ENCODE peak calls at places on chromosome 12, in five cellular contexts. J is occipital lobe, E is BJ, M is A549, S is gastrocnemius medialis. D is an unnamed sample.

GRCh38 chr12:120381752-120382419 is 12.9 kb upstream of the MSI1 start:
- DNase-seq in J (no peak), E (no peak), M (no peak), S (no peak), D (no peak)

GRCh38 chr12:115155665-115156645 is 472.0 kb upstream of the TBX3 start:
- DNase-seq in J (no peak), E (peak), M (peak), S (no peak), D (no peak)

GRCh38 chr12:75666980-75667359 is 155.6 kb upstream of the KRR1 start:
- DNase-seq in J (peak), E (peak), M (no peak), S (no peak), D (no peak)

GRCh38 chr12:10690906-10691305 is 17.1 kb upstream of the STYK1 start:
- DNase-seq in J (no peak), E (no peak), M (no peak), S (no peak), D (no peak)

GRCh38 chr12:64186789-64187188 is 35.3 kb downstream of the KICS2 start:
- DNase-seq in J (no peak), E (no peak), M (peak), S (no peak), D (no peak)

GRCh38 chr12:109753959-109754358 is 40.3 kb downstream of the FAM222A start:
- DNase-seq in J (no peak), E (no peak), M (no peak), S (no peak), D (no peak)

GRCh38 chr12:575948-576612 is 87.2 kb downstream of the NINJ2 start:
- DNase-seq in J (peak), E (no peak), M (peak), S (peak), D (peak)

GRCh38 chr12:130677957-130678558 is 38.0 kb downstream of the RIMBP2 start:
- DNase-seq in J (no peak), E (no peak), M (no peak), S (no peak), D (no peak)

GRCh38 chr12:15732341-15733061 is 56.7 kb downstream of the EPS8 start:
- DNase-seq in J (no peak), E (no peak), M (no peak), S (no peak), D (no peak)

GRCh38 chr12:94056419-94057158 is 91.8 kb upstream of the PLXNC1 start:
- DNase-seq in J (no peak), E (no peak), M (no peak), S (no peak), D (no peak)

GRCh38 chr12:13173537-13173936 is 23.0 kb upstream of the EMP1 start:
- DNase-seq in J (peak), E (peak), M (no peak), S (peak), D (peak)

GRCh38 chr12:120997448-120997847 is 18.8 kb downstream of the C12orf43 start:
- DNase-seq in J (no peak), E (no peak), M (no peak), S (no peak), D (no peak)

GRCh38 chr12:47082963-47083621 is 3.3 kb upstream of the AMIGO2 start:
- DNase-seq in J (no peak), E (peak), M (no peak), S (no peak), D (no peak)

GRCh38 chr12:93790472-93791152 is 113.4 kb downstream of the CRADD start:
- DNase-seq in J (no peak), E (no peak), M (peak), S (no peak), D (no peak)

GRCh38 chr12:128694445-128694844 is 129.3 kb downstream of the SLC15A4 start:
- DNase-seq in J (no peak), E (no peak), M (no peak), S (no peak), D (no peak)

GRCh38 chr12:38399711-38400205 is 83.2 kb downstream of the ALG10B start:
- DNase-seq in J (no peak), E (no peak), M (no peak), S (no peak), D (no peak)

GRCh38 chr12:53267309-53268008 is 640 bp upstream of the ESPL1 start:
- DNase-seq in J (no peak), E (no peak), M (no peak), S (no peak), D (peak)

GRCh38 chr12:209246-209645 is 4.7 kb downstream of the SLC6A12 start:
- DNase-seq in J (no peak), E (no peak), M (no peak), S (no peak), D (no peak)

GRCh38 chr12:27975222-27976136 is 2.9 kb upstream of the PTHLH start:
- DNase-seq in J (no peak), E (no peak), M (no peak), S (no peak), D (no peak)

GRCh38 chr12:47216150-47216677 is 136.5 kb upstream of the AMIGO2 start:
- DNase-seq in J (no peak), E (no peak), M (no peak), S (peak), D (peak)

GRCh38 chr12:105386431-105386830 is 55.9 kb downstream of the C12orf75 start:
- DNase-seq in J (no peak), E (no peak), M (no peak), S (no peak), D (no peak)

GRCh38 chr12:8692573-8692972 is 5.2 kb upstream of the RIMKLB start:
- DNase-seq in J (peak), E (no peak), M (no peak), S (no peak), D (no peak)

GRCh38 chr12:69007166-69007857 is 74.3 kb upstream of the CPM start:
- DNase-seq in J (peak), E (peak), M (no peak), S (no peak), D (no peak)

GRCh38 chr12:96141216-96141944 is 52.8 kb upstream of the ELK3 start:
- DNase-seq in J (no peak), E (no peak), M (no peak), S (no peak), D (no peak)

GRCh38 chr12:93387780-93388179 is 10.1 kb downstream of the NUDT4 start:
- DNase-seq in J (no peak), E (no peak), M (no peak), S (no peak), D (no peak)

GRCh38 chr12:38919191-38919590 is 13.8 kb upstream of the CPNE8 start:
- DNase-seq in J (no peak), E (no peak), M (no peak), S (no peak), D (no peak)

GRCh38 chr12:46442723-46443122 is 70.2 kb upstream of the SLC38A2 start:
- DNase-seq in J (no peak), E (no peak), M (no peak), S (no peak), D (no peak)

GRCh38 chr12:15875863-15876262 is 6.3 kb upstream of the STRAP start:
- DNase-seq in J (no peak), E (no peak), M (no peak), S (no peak), D (no peak)

GRCh38 chr12:84825149-84825548 is 87.5 kb downstream of the SLC6A15 start:
- DNase-seq in J (no peak), E (no peak), M (no peak), S (no peak), D (no peak)

GRCh38 chr12:2613674-2614073 is 181.1 kb upstream of the FKBP4 start:
- DNase-seq in J (peak), E (peak), M (peak), S (no peak), D (no peak)

GRCh38 chr12:71686658-71687025 is 760 bp downstream of the TMEM19 start:
- DNase-seq in J (no peak), E (no peak), M (no peak), S (no peak), D (no peak)

GRCh38 chr12:77575376-77575775 is 255.3 kb upstream of the NAV3 start:
- DNase-seq in J (no peak), E (no peak), M (no peak), S (no peak), D (no peak)

GRCh38 chr12:129186952-129187351 is 333.7 kb downstream of the GLT1D1 start:
- DNase-seq in J (no peak), E (no peak), M (peak), S (no peak), D (no peak)

GRCh38 chr12:115402443-115403170 is 718.6 kb upstream of the TBX3 start:
- DNase-seq in J (no peak), E (no peak), M (no peak), S (no peak), D (no peak)

GRCh38 chr12:127773520-127773919 is 493.4 kb upstream of the TMEM132C start:
- DNase-seq in J (no peak), E (no peak), M (no peak), S (no peak), D (no peak)

GRCh38 chr12:27083861-27084271 is 1.5 kb upstream of the C12orf71 start:
- DNase-seq in J (peak), E (peak), M (no peak), S (no peak), D (no peak)

GRCh38 chr12:52772188-52772587 is 5.0 kb downstream of the KRT76 start:
- DNase-seq in J (no peak), E (no peak), M (no peak), S (no peak), D (no peak)

GRCh38 chr12:121580959-121581680 is at the start of gene KDM2B:
- DNase-seq in J (peak), E (no peak), M (no peak), S (no peak), D (no peak)